ENCODE peak calls at places on chromosome 15, in nine cellular contexts. M is spleen, Z is AG04449, H is NAMALWA, Q is SHP77 treated with DMSO at 0.1 percent for 48 hours, V is HuH-7.5, R is NCI-H2171 treated with DMSO at 0.1 percent for 48 hours, F is AG20443, U is foreskin keratinocyte. D is an unnamed sample.

GRCh38 chr15:80736571-80736970 is 41.5 kb downstream of the ABHD17C start:
- DNase-seq in M (no peak), Z (no peak), H (no peak), Q (no peak), V (no peak), R (no peak), F (no peak), U (no peak), D (peak)

GRCh38 chr15:26870346-26870745 is 3.5 kb downstream of the GABRA5 start:
- DNase-seq in M (no peak), Z (no peak), H (no peak), Q (no peak), V (no peak), R (peak), F (no peak), U (no peak), D (no peak)

GRCh38 chr15:59543721-59544547 is 67.6 kb upstream of the GCNT3 start:
- DNase-seq in M (no peak), Z (no peak), H (no peak), Q (no peak), V (no peak), R (no peak), F (no peak), U (no peak), D (no peak)

GRCh38 chr15:85804481-85805165 is 9.9 kb upstream of the KLHL25 start:
- DNase-seq in M (no peak), Z (no peak), H (no peak), Q (no peak), V (no peak), R (no peak), F (no peak), U (no peak), D (no peak)

GRCh38 chr15:101276501-101277037 is 716 bp downstream of the SELENOS start:
- DNase-seq in M (no peak), Z (no peak), H (peak), Q (no peak), V (no peak), R (no peak), F (peak), U (no peak), D (no peak)

GRCh38 chr15:28096720-28097431 is 2.2 kb downstream of the OCA2 start:
- DNase-seq in M (peak), Z (no peak), H (no peak), Q (no peak), V (no peak), R (no peak), F (peak), U (no peak), D (no peak)

GRCh38 chr15:94453227-94453626 is 221.9 kb downstream of the MCTP2 start:
- DNase-seq in M (no peak), Z (no peak), H (no peak), Q (no peak), V (no peak), R (no peak), F (no peak), U (peak), D (no peak)

GRCh38 chr15:41914406-41914805 is 20.6 kb upstream of the SPTBN5 start:
- DNase-seq in M (peak), Z (no peak), H (no peak), Q (no peak), V (no peak), R (no peak), F (no peak), U (no peak), D (no peak)

GRCh38 chr15:68623301-68623892 is 44.6 kb downstream of the CORO2B start:
- DNase-seq in M (no peak), Z (no peak), H (no peak), Q (no peak), V (no peak), R (no peak), F (no peak), U (no peak), D (no peak)